ENCODE peak calls at places on chromosome 1, in four cellular contexts. M is cardiac fibroblast, Y is dorsolateral prefrontal cortex, D is heart right ventricle. X is an unnamed sample.

GRCh38 chr1:145782166-145783099 is 41.5 kb downstream of the RNF115 start:
- DNase-seq in D (no peak), Y (no peak), M (peak), X (no peak)

GRCh38 chr1:183105449-183105848 is 80.6 kb upstream of the LAMC2 start:
- DNase-seq in Y (no peak), D (no peak), M (peak), X (no peak)

GRCh38 chr1:199616947-199617346 is 410.6 kb upstream of the NR5A2 start:
- DNase-seq in Y (no peak), M (no peak), D (no peak), X (no peak)

GRCh38 chr1:169704797-169705196 is 6.6 kb downstream of the SELL start:
- DNase-seq in M (no peak), Y (no peak), D (no peak), X (no peak)

GRCh38 chr1:214551052-214551435 is 358 bp downstream of the PTPN14 start:
- DNase-seq in Y (peak), D (peak), M (no peak), X (peak)

GRCh38 chr1:235910357-235911299 is 43.9 kb upstream of the LYST start:
- DNase-seq in M (peak), Y (no peak), D (no peak), X (no peak)

GRCh38 chr1:115182012-115182715 is 92.9 kb upstream of the TSPAN2 start:
- DNase-seq in M (no peak), D (no peak), Y (no peak), X (no peak)

GRCh38 chr1:156356875-156357534 is 12.0 kb upstream of the RHBG start:
- DNase-seq in D (peak), Y (no peak), M (no peak), X (peak)

GRCh38 chr1:87439821-87440220 is 111.1 kb downstream of the LMO4 start:
- DNase-seq in M (no peak), Y (no peak), D (no peak), X (no peak)

GRCh38 chr1:47181955-47182680 is 7.7 kb downstream of the PDZK1IP1 start:
- DNase-seq in Y (no peak), M (peak), D (no peak), X (no peak)

GRCh38 chr1:226034482-226034881 is 28.0 kb upstream of the H3-3A start:
- DNase-seq in M (peak), D (peak), Y (peak), X (peak)
- TF ChIP-seq CTCF in M (no peak), D (no peak), Y (no peak), X (no peak)

GRCh38 chr1:36300526-36300925 is 5.6 kb upstream of the SH3D21 start:
- DNase-seq in Y (no peak), D (no peak), M (no peak), X (no peak)

GRCh38 chr1:36301220-36301619 is 4.9 kb upstream of the SH3D21 start:
- DNase-seq in Y (no peak), D (no peak), M (no peak), X (no peak)

GRCh38 chr1:36298640-36299039 is 7.5 kb upstream of the SH3D21 start:
- DNase-seq in Y (no peak), D (no peak), M (no peak), X (no peak)

GRCh38 chr1:36297062-36297461 is 9.1 kb upstream of the SH3D21 start:
- DNase-seq in M (no peak), Y (no peak), D (no peak), X (no peak)

GRCh38 chr1:36295390-36295789 is 10.8 kb upstream of the SH3D21 start:
- DNase-seq in M (no peak), Y (no peak), D (no peak), X (no peak)
- TF ChIP-seq CTCF in M (no peak), Y (no peak), D (no peak), X (no peak)

GRCh38 chr1:25590096-25590824 is 26.3 kb upstream of the MAN1C1 start:
- DNase-seq in Y (no peak), M (peak), D (peak), X (no peak)
- TF ChIP-seq CTCF in Y (no peak), M (peak), D (peak), X (no peak)

GRCh38 chr1:81597720-81598426 is 202.9 kb upstream of the ADGRL2 start:
- DNase-seq in D (no peak), Y (no peak), M (no peak), X (no peak)
- TF ChIP-seq CTCF in D (no peak), Y (no peak), M (no peak), X (no peak)

GRCh38 chr1:154697710-154698109 is 89.7 kb upstream of the ADAR start:
- DNase-seq in M (no peak), D (no peak), Y (no peak), X (no peak)
- TF ChIP-seq CTCF in M (no peak), D (no peak), Y (no peak), X (no peak)

GRCh38 chr1:27574871-27575831 is 28.8 kb downstream of the AHDC1 start:
- DNase-seq in D (peak), M (peak), Y (peak), X (no peak)

GRCh38 chr1:27577504-27578188 is 26.3 kb downstream of the AHDC1 start:
- DNase-seq in M (no peak), Y (no peak), D (no peak), X (no peak)

GRCh38 chr1:27576846-27577245 is 27.1 kb downstream of the AHDC1 start:
- DNase-seq in D (no peak), M (no peak), Y (no peak), X (no peak)

GRCh38 chr1:27574001-27574781 is 29.8 kb downstream of the AHDC1 start:
- DNase-seq in D (peak), Y (no peak), M (no peak), X (no peak)

GRCh38 chr1:27575861-27576331 is 28.0 kb downstream of the AHDC1 start:
- DNase-seq in Y (peak), D (peak), M (peak), X (peak)
- TF ChIP-seq CTCF in Y (peak), D (no peak), M (no peak), X (no peak)

GRCh38 chr1:206738370-206739366 is 31.9 kb upstream of the IL19 start:
- DNase-seq in Y (no peak), D (no peak), M (peak), X (no peak)
- TF ChIP-seq CTCF in Y (no peak), D (peak), M (peak), X (peak)

GRCh38 chr1:205477121-205477758 is 21.4 kb upstream of the BLACAT1 start:
- DNase-seq in Y (no peak), D (no peak), M (no peak), X (no peak)
- TF ChIP-seq CTCF in Y (no peak), D (no peak), M (no peak), X (no peak)